ENCODE peak calls at places on chromosomes 7 and 10, in four cellular contexts. J is HepG2, G is K562, M is GM12878. T is an unnamed sample.

GRCh38 chr7:22292519-22292918 is 64.4 kb downstream of the RAPGEF5 start:
- DNase-seq in J (no peak), G (no peak), M (no peak), T (no peak)

GRCh38 chr10:3534433-3534832 is 250.6 kb downstream of the KLF6 start:
- DNase-seq in J (no peak), G (no peak), M (no peak), T (no peak)

GRCh38 chr10:104054430-104054829 is 31.2 kb downstream of the COL17A1 start:
- DNase-seq in J (no peak), G (no peak), M (no peak), T (peak)

GRCh38 chr7:101754432-101755159 is 62.8 kb upstream of the CUX1 start:
- DNase-seq in J (no peak), G (no peak), M (no peak), T (peak)

GRCh38 chr7:11193131-11193867 is 219.6 kb downstream of the PHF14 start:
- DNase-seq in J (peak), G (no peak), M (no peak), T (no peak)

GRCh38 chr7:103547451-103548284 is 101.7 kb upstream of the SLC26A5 start:
- DNase-seq in J (no peak), G (no peak), M (no peak), T (no peak)

GRCh38 chr7:132347129-132347528 is 229.1 kb downstream of the PLXNA4 start:
- DNase-seq in J (no peak), G (no peak), M (no peak), T (no peak)

GRCh38 chr10:70528726-70529362 is 50.3 kb downstream of the PALD1 start:
- DNase-seq in J (peak), G (peak), M (no peak), T (peak)

GRCh38 chr10:110005716-110006115 is 2.1 kb upstream of the ADD3 start:
- DNase-seq in J (peak), G (no peak), M (no peak), T (no peak)

GRCh38 chr7:66950763-66951162 is 29.7 kb downstream of the TMEM248 start:
- DNase-seq in J (no peak), G (no peak), M (no peak), T (no peak)

GRCh38 chr7:3559178-3559765 is 258.2 kb downstream of the SDK1 start:
- DNase-seq in J (no peak), G (no peak), M (no peak), T (peak)

GRCh38 chr7:151078233-151079040 is 2.2 kb downstream of the FASTK start:
- DNase-seq in J (no peak), G (no peak), M (no peak), T (no peak)

GRCh38 chr7:121504478-121504877 is 108.4 kb upstream of the FAM3C start:
- DNase-seq in J (no peak), G (no peak), M (no peak), T (peak)

GRCh38 chr10:111030042-111030750 is 46.6 kb upstream of the ADRA2A start:
- DNase-seq in J (no peak), G (no peak), M (peak), T (no peak)

GRCh38 chr10:29926649-29927048 is 132.7 kb downstream of the JCAD start:
- DNase-seq in J (no peak), G (no peak), M (no peak), T (no peak)

GRCh38 chr10:27660705-27661104 is 84.9 kb downstream of the MKX start:
- DNase-seq in J (no peak), G (no peak), M (no peak), T (no peak)

GRCh38 chr10:27660268-27660667 is 85.4 kb downstream of the MKX start:
- DNase-seq in J (no peak), G (no peak), M (no peak), T (no peak)

GRCh38 chr10:27661511-27662286 is 83.9 kb downstream of the MKX start:
- DNase-seq in J (no peak), G (no peak), M (no peak), T (no peak)

GRCh38 chr10:27658788-27659187 is 86.8 kb downstream of the MKX start:
- DNase-seq in J (no peak), G (no peak), M (no peak), T (no peak)

GRCh38 chr10:27659786-27660185 is 85.8 kb downstream of the MKX start:
- DNase-seq in J (no peak), G (no peak), M (no peak), T (no peak)
- TF ChIP-seq POLR2AphosphoS2 in J (no peak), G (no peak), M (no peak), T (no peak)

GRCh38 chr10:66281327-66281726 is 644.5 kb upstream of the LRRTM3 start:
- DNase-seq in J (no peak), G (no peak), M (no peak), T (no peak)
- TF ChIP-seq KDM1A in J (no peak), G (no peak), M (no peak), T (no peak)

GRCh38 chr7:44386139-44386913 is 60.9 kb upstream of the CAMK2B start:
- DNase-seq in J (no peak), G (no peak), M (no peak), T (no peak)
- TF ChIP-seq POLR2AphosphoS2 in J (no peak), G (no peak), M (no peak), T (no peak)

GRCh38 chr10:124539935-124540641 is 78.5 kb downstream of the LHPP start:
- DNase-seq in J (peak), G (peak), M (no peak), T (peak)
- TF ChIP-seq KDM1A in J (no peak), G (no peak), M (no peak), T (no peak)

GRCh38 chr10:75959912-75960311 is 528.5 kb downstream of the LRMDA start:
- DNase-seq in J (no peak), G (no peak), M (no peak), T (no peak)
- TF ChIP-seq POLR2AphosphoS2 in J (no peak), G (no peak), M (no peak), T (no peak)

DNA sequence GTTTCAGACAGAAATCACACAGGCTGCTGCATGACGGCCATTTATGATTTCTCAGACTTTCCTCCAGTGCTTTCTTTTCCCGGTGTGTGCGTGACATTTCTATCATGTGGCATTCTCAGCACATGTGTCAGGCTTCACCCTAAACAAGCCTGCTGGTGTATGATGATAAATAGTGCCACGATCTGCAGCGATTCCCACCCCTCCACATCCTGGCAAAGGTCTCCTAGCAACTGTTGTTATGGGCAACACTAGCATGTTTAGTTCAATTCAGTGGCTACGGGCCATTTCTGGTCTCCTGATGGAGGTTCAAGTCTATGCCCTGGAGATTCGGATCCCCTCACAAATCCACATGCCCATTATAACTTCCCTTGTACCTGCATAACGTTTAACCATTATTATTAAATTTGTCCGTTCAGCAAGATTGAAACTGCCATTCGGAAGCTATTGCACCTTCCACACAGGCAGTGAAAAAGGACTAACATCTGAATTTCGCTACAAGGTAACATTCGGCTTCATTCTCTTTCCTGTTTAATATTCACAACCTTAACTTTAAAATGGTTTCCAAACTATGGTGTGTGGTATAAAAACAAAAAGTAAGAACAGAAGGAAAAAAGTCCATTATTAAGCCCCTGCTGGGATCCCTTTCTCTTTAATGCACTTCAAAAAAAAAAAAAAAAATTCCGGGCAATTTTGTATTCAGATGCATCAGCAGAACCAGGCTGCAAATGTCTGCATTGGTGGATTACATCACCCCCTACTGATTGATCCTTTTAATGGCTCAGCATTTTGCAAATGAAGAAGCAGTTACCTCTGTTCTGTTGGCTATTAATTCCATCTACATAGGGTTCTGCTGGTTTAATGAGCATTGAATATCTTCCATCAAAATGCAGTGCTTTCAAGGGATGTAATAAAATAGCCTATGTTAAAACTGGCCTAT is 90.2 kb downstream of the FRMD4A start:
- DNase-seq in J (no peak), G (no peak), M (no peak), T (peak)
- TF ChIP-seq KDM1A in J (no peak), G (no peak), M (no peak), T (no peak)

T was measured in A549.